ENCODE peak calls at places on chromosome 19, in eight cellular contexts. One of them, this sample, is unnamed.

GRCh38 chr19:51514866-51515481 is 13.4 kb upstream of the SIGLEC12 start:
- DNase-seq in A549: peak; percentile 63
- DNase-seq in ovary: no peak
- DNase-seq in IMR-90: peak; percentile 48
- DNase-seq in prostate gland: no peak
- DNase-seq in right lobe of liver: no peak
- DNase-seq in sigmoid colon: no peak
- DNase-seq in body of pancreas: peak; percentile 19
- DNase-seq in this sample: no peak

GRCh38 chr19:862529-863304 is 3.3 kb downstream of the CFD start:
- DNase-seq in sigmoid colon: no peak
- DNase-seq in IMR-90: peak; percentile 17
- DNase-seq in body of pancreas: peak; percentile 73
- DNase-seq in ovary: peak; percentile 73
- DNase-seq in prostate gland: no peak
- DNase-seq in A549: peak; percentile 64
- DNase-seq in right lobe of liver: peak; percentile 73
- DNase-seq in this sample: peak; percentile 64

GRCh38 chr19:45820413-45821102 is 5.5 kb upstream of the RSPH6A start:
- DNase-seq in prostate gland: no peak
- DNase-seq in sigmoid colon: no peak
- DNase-seq in body of pancreas: no peak
- DNase-seq in A549: no peak
- DNase-seq in ovary: no peak
- DNase-seq in right lobe of liver: no peak
- DNase-seq in IMR-90: no peak
- DNase-seq in this sample: no peak

GRCh38 chr19:45514376-45515051 is 7.2 kb downstream of the VASP start:
- DNase-seq in A549: peak; percentile 54
- DNase-seq in body of pancreas: peak; percentile 68
- DNase-seq in sigmoid colon: no peak
- DNase-seq in ovary: no peak
- DNase-seq in right lobe of liver: peak; percentile 87
- DNase-seq in IMR-90: no peak
- DNase-seq in prostate gland: no peak
- DNase-seq in this sample: no peak

GRCh38 chr19:1752009-1752756 is 1.1 kb upstream of the ONECUT3 start:
- DNase-seq in IMR-90: no peak
- DNase-seq in ovary: no peak
- DNase-seq in sigmoid colon: no peak
- DNase-seq in prostate gland: no peak
- DNase-seq in body of pancreas: no peak
- DNase-seq in right lobe of liver: no peak
- DNase-seq in A549: no peak
- DNase-seq in this sample: no peak

GRCh38 chr19:11295665-11296245 is at the start of gene TSPAN16:
- DNase-seq in right lobe of liver: no peak
- DNase-seq in body of pancreas: no peak
- DNase-seq in A549: no peak
- DNase-seq in ovary: peak; percentile 33
- DNase-seq in sigmoid colon: no peak
- DNase-seq in prostate gland: no peak
- DNase-seq in IMR-90: no peak
- DNase-seq in this sample: peak; percentile 17

GRCh38 chr19:46791944-46792343 is 3.5 kb upstream of the SLC1A5 start:
- DNase-seq in IMR-90: no peak
- DNase-seq in sigmoid colon: no peak
- DNase-seq in A549: no peak
- DNase-seq in ovary: no peak
- DNase-seq in prostate gland: no peak
- DNase-seq in right lobe of liver: no peak
- DNase-seq in body of pancreas: no peak
- DNase-seq in this sample: no peak

GRCh38 chr19:30781519-30781918 is 409.3 kb downstream of the ZNF536 start:
- DNase-seq in prostate gland: no peak
- DNase-seq in A549: no peak
- DNase-seq in sigmoid colon: no peak
- DNase-seq in IMR-90: no peak
- DNase-seq in right lobe of liver: no peak
- DNase-seq in ovary: no peak
- DNase-seq in body of pancreas: no peak
- DNase-seq in this sample: no peak

GRCh38 chr19:8445488-8446001 is 770 bp downstream of the HNRNPM start:
- DNase-seq in sigmoid colon: peak; percentile 76
- DNase-seq in ovary: peak; percentile 68
- DNase-seq in IMR-90: no peak
- DNase-seq in prostate gland: peak; percentile 52
- DNase-seq in A549: no peak
- DNase-seq in right lobe of liver: peak; percentile 78
- DNase-seq in body of pancreas: peak; percentile 64
- DNase-seq in this sample: no peak
- TF ChIP-seq POLR2A in sigmoid colon: no peak
- TF ChIP-seq POLR2A in ovary: no peak
- TF ChIP-seq POLR2A in IMR-90: no peak
- TF ChIP-seq POLR2A in prostate gland: no peak
- TF ChIP-seq POLR2A in A549: no peak
- TF ChIP-seq POLR2A in right lobe of liver: no peak
- TF ChIP-seq POLR2A in body of pancreas: no peak
- TF ChIP-seq POLR2A in this sample: no peak

GRCh38 chr19:3499738-3500428 is 591 bp downstream of the DOHH start:
- DNase-seq in right lobe of liver: no peak
- DNase-seq in IMR-90: no peak
- DNase-seq in body of pancreas: no peak
- DNase-seq in sigmoid colon: no peak
- DNase-seq in ovary: no peak
- DNase-seq in A549: no peak
- DNase-seq in prostate gland: no peak
- DNase-seq in this sample: no peak

GRCh38 chr19:3501780-3502179 is 1.3 kb upstream of the DOHH start:
- DNase-seq in ovary: no peak
- DNase-seq in prostate gland: no peak
- DNase-seq in IMR-90: no peak
- DNase-seq in body of pancreas: no peak
- DNase-seq in A549: no peak
- DNase-seq in sigmoid colon: no peak
- DNase-seq in right lobe of liver: no peak
- DNase-seq in this sample: no peak

GRCh38 chr19:3497757-3498515 is 2.5 kb downstream of the DOHH start:
- DNase-seq in IMR-90: no peak
- DNase-seq in sigmoid colon: no peak
- DNase-seq in prostate gland: no peak
- DNase-seq in body of pancreas: no peak
- DNase-seq in A549: no peak
- DNase-seq in right lobe of liver: no peak
- DNase-seq in ovary: no peak
- DNase-seq in this sample: no peak

GRCh38 chr19:3503036-3503572 is 2.6 kb upstream of the DOHH start:
- DNase-seq in right lobe of liver: no peak
- DNase-seq in prostate gland: no peak
- DNase-seq in body of pancreas: no peak
- DNase-seq in sigmoid colon: no peak
- DNase-seq in IMR-90: peak; percentile 78
- DNase-seq in ovary: no peak
- DNase-seq in A549: no peak
- DNase-seq in this sample: no peak

GRCh38 chr19:3500429-3501101 is at the start of gene DOHH:
- DNase-seq in right lobe of liver: peak; percentile 97
- DNase-seq in prostate gland: peak; percentile 92
- DNase-seq in sigmoid colon: peak; percentile 97
- DNase-seq in A549: peak; percentile 97
- DNase-seq in body of pancreas: peak; percentile 96
- DNase-seq in ovary: peak; percentile 96
- DNase-seq in IMR-90: peak; percentile 96
- DNase-seq in this sample: peak; percentile 94
- H3K4me1 ChIP-seq in right lobe of liver: no peaks in the 10 kb centered on the region
- H3K4me1 ChIP-seq in prostate gland: peaks cover 5% of the 10 kb centered on the region
- H3K4me1 ChIP-seq in sigmoid colon: no peaks in the 10 kb centered on the region
- H3K4me1 ChIP-seq in A549: peaks cover 15% of the 10 kb centered on the region
- H3K4me1 ChIP-seq in body of pancreas: peaks cover 25% of the 10 kb centered on the region
- H3K4me1 ChIP-seq in ovary: peaks cover 4% of the 10 kb centered on the region
- H3K4me1 ChIP-seq in IMR-90: no peaks in the 10 kb centered on the region
- H3K4me1 ChIP-seq in this sample: peaks cover 12% of the 10 kb centered on the region

GRCh38 chr19:49101160-49101559 is 13.0 kb upstream of the LIN7B start:
- DNase-seq in A549: no peak
- DNase-seq in prostate gland: no peak
- DNase-seq in IMR-90: no peak
- DNase-seq in ovary: no peak
- DNase-seq in body of pancreas: no peak
- DNase-seq in right lobe of liver: no peak
- DNase-seq in sigmoid colon: no peak
- DNase-seq in this sample: no peak

GRCh38 chr19:49098795-49099194 is 13.5 kb downstream of the SNRNP70 start:
- DNase-seq in right lobe of liver: no peak
- DNase-seq in ovary: no peak
- DNase-seq in A549: no peak
- DNase-seq in sigmoid colon: no peak
- DNase-seq in IMR-90: no peak
- DNase-seq in prostate gland: peak; percentile 82
- DNase-seq in body of pancreas: no peak
- DNase-seq in this sample: no peak

GRCh38 chr19:49103331-49104085 is 10.7 kb upstream of the LIN7B start:
- DNase-seq in body of pancreas: no peak
- DNase-seq in right lobe of liver: no peak
- DNase-seq in sigmoid colon: no peak
- DNase-seq in A549: no peak
- DNase-seq in IMR-90: no peak
- DNase-seq in ovary: no peak
- DNase-seq in prostate gland: no peak
- DNase-seq in this sample: no peak

GRCh38 chr19:49104229-49104864 is 9.8 kb upstream of the LIN7B start:
- DNase-seq in ovary: no peak
- DNase-seq in right lobe of liver: no peak
- DNase-seq in IMR-90: no peak
- DNase-seq in A549: no peak
- DNase-seq in sigmoid colon: no peak
- DNase-seq in prostate gland: no peak
- DNase-seq in body of pancreas: no peak
- DNase-seq in this sample: no peak

DNA sequence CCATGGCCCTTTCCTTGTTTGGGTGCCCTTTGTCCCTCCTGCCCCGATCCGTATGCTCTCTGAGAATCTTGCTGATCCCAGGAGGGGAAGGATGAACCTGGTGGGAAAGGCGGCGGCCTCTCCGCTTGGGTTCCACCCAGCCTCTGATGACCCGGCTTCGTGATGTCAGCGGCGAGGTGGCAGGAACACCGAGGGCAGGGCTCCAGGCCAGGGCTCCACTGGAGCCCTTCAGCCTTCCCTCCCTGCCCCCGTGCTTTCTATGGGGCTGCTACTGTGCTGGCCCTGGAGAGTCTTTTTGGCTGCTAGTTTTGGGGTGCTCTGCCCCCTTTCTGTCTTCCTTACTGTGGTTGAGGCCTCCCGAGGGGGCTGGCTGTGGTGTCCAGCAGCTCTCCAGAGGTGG is 11.9 kb upstream of the LIN7B start:
- DNase-seq in sigmoid colon: no peak
- DNase-seq in IMR-90: no peak
- DNase-seq in A549: no peak
- DNase-seq in body of pancreas: no peak
- DNase-seq in right lobe of liver: no peak
- DNase-seq in prostate gland: no peak
- DNase-seq in ovary: no peak
- DNase-seq in this sample: no peak
- TF ChIP-seq POLR2A in sigmoid colon: no peak
- TF ChIP-seq POLR2A in IMR-90: no peak
- TF ChIP-seq POLR2A in A549: no peak
- TF ChIP-seq POLR2A in body of pancreas: no peak
- TF ChIP-seq POLR2A in right lobe of liver: no peak
- TF ChIP-seq POLR2A in prostate gland: no peak
- TF ChIP-seq POLR2A in ovary: no peak
- TF ChIP-seq POLR2A in this sample: no peak

GRCh38 chr19:41872384-41872774 is 4.7 kb upstream of the CD79A start:
- DNase-seq in A549: no peak
- DNase-seq in sigmoid colon: no peak
- DNase-seq in prostate gland: no peak
- DNase-seq in right lobe of liver: peak; percentile 39
- DNase-seq in body of pancreas: no peak
- DNase-seq in IMR-90: no peak
- DNase-seq in ovary: no peak
- DNase-seq in this sample: no peak

GRCh38 chr19:41868989-41869300 is 8.1 kb upstream of the CD79A start:
- DNase-seq in prostate gland: no peak
- DNase-seq in ovary: no peak
- DNase-seq in body of pancreas: no peak
- DNase-seq in A549: no peak
- DNase-seq in right lobe of liver: no peak
- DNase-seq in sigmoid colon: no peak
- DNase-seq in IMR-90: no peak
- DNase-seq in this sample: no peak

GRCh38 chr19:41871573-41872383 is 5.3 kb upstream of the CD79A start:
- DNase-seq in IMR-90: no peak
- DNase-seq in sigmoid colon: peak; percentile 61
- DNase-seq in right lobe of liver: peak; percentile 56
- DNase-seq in prostate gland: no peak
- DNase-seq in ovary: no peak
- DNase-seq in A549: peak; percentile 56
- DNase-seq in body of pancreas: peak; percentile 43
- DNase-seq in this sample: no peak

GRCh38 chr19:41869374-41869955 is 7.6 kb upstream of the CD79A start:
- DNase-seq in body of pancreas: no peak
- DNase-seq in IMR-90: no peak
- DNase-seq in prostate gland: no peak
- DNase-seq in sigmoid colon: no peak
- DNase-seq in A549: no peak
- DNase-seq in right lobe of liver: no peak
- DNase-seq in ovary: no peak
- DNase-seq in this sample: no peak

GRCh38 chr19:41870401-41870873 is 6.6 kb upstream of the CD79A start:
- DNase-seq in A549: peak; percentile 65
- DNase-seq in right lobe of liver: no peak
- DNase-seq in ovary: no peak
- DNase-seq in prostate gland: no peak
- DNase-seq in body of pancreas: no peak
- DNase-seq in IMR-90: peak; percentile 61
- DNase-seq in sigmoid colon: no peak
- DNase-seq in this sample: no peak
- H3K4me1 ChIP-seq in A549: peaks cover 49% of the 10 kb centered on the region
- H3K4me1 ChIP-seq in right lobe of liver: no peaks in the 10 kb centered on the region
- H3K4me1 ChIP-seq in ovary: no peaks in the 10 kb centered on the region
- H3K4me1 ChIP-seq in prostate gland: peaks cover 4% of the 10 kb centered on the region
- H3K4me1 ChIP-seq in body of pancreas: peaks cover 33% of the 10 kb centered on the region
- H3K4me1 ChIP-seq in IMR-90: peaks cover 2% of the 10 kb centered on the region
- H3K4me1 ChIP-seq in sigmoid colon: no peaks in the 10 kb centered on the region
- H3K4me1 ChIP-seq in this sample: peaks cover 23% of the 10 kb centered on the region

This sample was measured in tibial nerve.